ENCODE peak calls at places on chromosomes 16 and 17, in five cellular contexts. S is uterus, I is gastrocnemius medialis, C is testis, E is GM12878. O is an unnamed sample.

GRCh38 chr17:72030067-72030899 is 90.5 kb upstream of the SOX9 start:
- DNase-seq in S (no peak), I (no peak), C (peak; percentile 70), E (peak; percentile 71), O (no peak)

GRCh38 chr16:3968556-3968955 is 88.0 kb upstream of the CREBBP start:
- DNase-seq in S (no peak), I (no peak), C (no peak), E (no peak), O (no peak)

GRCh38 chr16:727291-727977 is 528 bp downstream of the HAGHL start:
- DNase-seq in S (no peak), I (no peak), C (no peak), E (no peak), O (no peak)

GRCh38 chr16:2086136-2086742 is 38.5 kb downstream of the TSC2 start:
- DNase-seq in S (no peak), I (no peak), C (no peak), E (no peak), O (no peak)

GRCh38 chr16:12503201-12503600 is 300.5 kb downstream of the CPPED1 start:
- DNase-seq in S (no peak), I (no peak), C (no peak), E (no peak), O (no peak)

GRCh38 chr17:43966276-43966675 is 12.5 kb upstream of the PYY start:
- DNase-seq in S (no peak), I (no peak), C (no peak), E (no peak), O (no peak)

GRCh38 chr16:81266680-81267095 is 28.2 kb downstream of the BCO1 start:
- DNase-seq in S (no peak), I (no peak), C (no peak), E (no peak), O (no peak)

GRCh38 chr17:63116967-63117366 is 150.9 kb downstream of the TANC2 start:
- DNase-seq in S (no peak), I (no peak), C (no peak), E (no peak), O (no peak)

GRCh38 chr17:10843806-10844205 is 5.9 kb upstream of the PIRT start:
- DNase-seq in S (no peak), I (no peak), C (peak; percentile 91), E (no peak), O (no peak)

GRCh38 chr17:57011482-57012015 is 33.6 kb downstream of the SCPEP1 start:
- DNase-seq in S (no peak), I (no peak), C (no peak), E (no peak), O (no peak)

GRCh38 chr16:88078111-88078775 is 127.0 kb downstream of the BANP start:
- DNase-seq in S (no peak), I (no peak), C (no peak), E (no peak), O (no peak)

GRCh38 chr16:87569601-87570559 is 32.4 kb upstream of the JPH3 start:
- DNase-seq in S (no peak), I (no peak), C (no peak), E (no peak), O (no peak)

GRCh38 chr16:56982695-56983094 is 6.7 kb upstream of the NLRC5 start:
- DNase-seq in S (no peak), I (no peak), C (no peak), E (no peak), O (no peak)

GRCh38 chr17:51768706-51769105 is 389.8 kb downstream of the CA10 start:
- DNase-seq in S (no peak), I (no peak), C (no peak), E (no peak), O (no peak)

GRCh38 chr17:50684612-50685333 is 22.9 kb downstream of the ANKRD40 start:
- DNase-seq in S (no peak), I (no peak), C (no peak), E (no peak), O (no peak)

DNA sequence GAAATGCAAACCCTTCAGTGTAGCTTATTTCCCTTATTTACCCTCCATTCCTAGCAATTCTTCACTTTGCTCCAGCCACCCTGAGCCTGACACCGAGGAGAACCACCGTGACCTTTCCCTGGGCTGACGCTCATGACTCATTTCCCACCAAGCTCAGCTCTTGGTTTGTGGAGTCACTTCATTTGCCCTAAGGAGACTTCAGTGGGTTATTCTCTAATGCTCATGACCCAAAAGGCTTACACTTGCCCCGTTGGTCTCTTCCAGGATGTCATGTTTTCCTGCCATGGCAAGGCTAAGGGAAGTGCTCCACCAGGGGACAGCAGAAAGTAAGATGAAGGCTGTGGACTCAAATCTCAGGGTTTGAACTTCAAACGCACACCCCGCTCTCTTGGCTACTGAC is 161.0 kb downstream of the CBLN1 start:
- DNase-seq in S (no peak), I (no peak), C (no peak), E (no peak), O (no peak)
- TF ChIP-seq CTCF in S (no peak), I (no peak), C (no peak), E (no peak), O (no peak)

DNA sequence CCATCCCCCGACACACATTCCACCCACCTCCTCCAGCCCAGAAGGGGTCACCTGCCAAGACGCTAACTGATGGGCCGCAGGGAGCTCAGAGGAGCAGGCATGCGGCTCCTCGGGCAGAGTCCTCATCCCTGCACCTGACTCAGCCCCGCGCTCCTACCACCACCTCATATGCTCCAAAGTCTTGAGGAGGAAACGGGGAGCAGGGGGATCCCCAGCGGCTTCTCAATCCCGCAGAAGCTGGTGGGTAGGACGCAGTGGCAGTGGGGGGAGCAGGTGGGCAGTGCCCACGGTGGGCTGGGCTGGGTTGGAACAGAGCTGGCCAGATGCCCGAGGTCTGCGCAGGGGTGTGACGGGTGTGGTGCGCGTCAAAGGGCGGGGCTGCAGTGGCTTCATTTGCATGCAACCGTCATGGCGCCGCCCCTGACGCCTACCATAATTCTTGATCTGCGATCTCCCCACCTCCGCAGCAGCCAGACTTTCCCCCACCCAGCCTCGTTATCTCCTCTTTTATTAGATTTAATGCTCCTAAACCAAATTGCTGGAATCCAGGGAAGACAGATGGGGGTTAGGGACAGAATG is 39.0 kb upstream of the EMP2 start:
- DNase-seq in S (no peak), I (no peak), C (peak; percentile 42), E (no peak), O (no peak)
- TF ChIP-seq POLR2A in S (no peak), I (no peak), C (no peak), E (no peak), O (no peak)

GRCh38 chr16:84595052-84595481 is 22.8 kb downstream of the COTL1 start:
- DNase-seq in S (no peak), I (no peak), C (no peak), E (no peak), O (no peak)
- H3K36me3 ChIP-seq in S (no peaks in the 10 kb centered on the region), I (no peaks in the 10 kb centered on the region), C (no peaks in the 10 kb centered on the region), E (peaks cover 23% of the 10 kb centered on the region), O (no peaks in the 10 kb centered on the region)

DNA sequence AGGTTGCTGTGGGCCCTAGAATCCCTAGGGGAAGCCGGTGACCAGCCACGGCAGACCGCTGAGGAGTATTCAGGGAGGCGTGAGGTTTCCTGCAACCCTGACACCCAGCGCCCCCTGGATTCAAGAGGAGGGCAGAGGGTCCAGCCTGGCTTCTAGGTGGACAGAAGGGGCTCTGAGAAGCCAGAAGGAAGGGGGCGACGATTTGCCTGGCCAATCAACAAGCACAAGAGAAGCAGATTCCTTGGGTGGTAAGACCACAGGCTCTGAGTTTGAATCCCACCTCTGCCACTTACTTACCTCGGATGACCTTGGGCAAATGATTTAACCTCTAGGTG is 10.4 kb upstream of the GINS2 start:
- DNase-seq in S (no peak), I (no peak), C (no peak), E (no peak), O (no peak)
- TF ChIP-seq CTCF in S (no peak), I (no peak), C (no peak), E (no peak), O (no peak)

GRCh38 chr17:20121359-20122235 is 112.4 kb downstream of the SPECC1 start:
- DNase-seq in S (peak; percentile 60), I (no peak), C (peak; percentile 84), E (peak; percentile 23), O (no peak)
- TF ChIP-seq POLR2A in S (no peak), I (no peak), C (no peak), E (no peak), O (no peak)

GRCh38 chr17:58488428-58488890 is 251 bp upstream of the HSF5 start:
- DNase-seq in S (no peak), I (no peak), C (no peak), E (no peak), O (no peak)

GRCh38 chr17:58498177-58498828 is 10.1 kb upstream of the HSF5 start:
- DNase-seq in S (no peak), I (no peak), C (no peak), E (no peak), O (no peak)

GRCh38 chr17:58492238-58493121 is 4.3 kb upstream of the HSF5 start:
- DNase-seq in S (no peak), I (no peak), C (no peak), E (no peak), O (no peak)

GRCh38 chr17:58491510-58492045 is 3.4 kb upstream of the HSF5 start:
- DNase-seq in S (no peak), I (no peak), C (no peak), E (no peak), O (no peak)

DNA sequence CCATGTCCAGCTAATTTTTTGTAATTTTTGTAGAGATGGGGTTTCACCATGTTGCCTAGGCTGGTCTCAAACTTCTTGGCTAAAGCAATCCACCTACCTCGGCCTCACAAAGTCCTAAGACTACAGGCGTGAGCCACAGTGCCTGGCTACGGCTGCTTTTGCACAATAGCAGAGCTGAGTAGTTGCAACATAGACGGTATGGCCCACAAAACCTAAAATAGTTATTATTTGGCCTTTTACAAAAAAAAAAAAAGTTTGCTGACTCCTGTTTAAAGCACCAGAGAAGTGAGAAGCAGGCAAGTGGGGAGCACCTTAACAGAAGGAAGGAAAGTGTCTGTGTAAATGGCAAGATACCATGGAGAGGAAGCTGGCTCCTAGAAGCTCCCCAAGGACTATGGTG is 5.3 kb upstream of the HSF5 start:
- DNase-seq in S (no peak), I (no peak), C (no peak), E (no peak), O (no peak)
- H3K36me3 ChIP-seq in S (no peaks in the 10 kb centered on the region), I (peaks cover 90% of the 10 kb centered on the region), C (no peaks in the 10 kb centered on the region), E (peaks cover 28% of the 10 kb centered on the region), O (no peaks in the 10 kb centered on the region)

O was measured in vagina.